ENCODE peak calls at places on chromosomes 3 and 15, in four cellular contexts. I, Y, M and B are unnamed samples.

GRCh38 chr15:45548753-45549520 is 26.4 kb upstream of the SLC30A4 start:
- DNase-seq in M (no peak), I (no peak), Y (no peak), B (peak)

GRCh38 chr15:45948226-45948625 is 313.4 kb downstream of the SQOR start:
- DNase-seq in I (no peak), Y (no peak), M (no peak), B (no peak)

GRCh38 chr15:50425219-50425618 is 1.0 kb downstream of the USP8 start:
- DNase-seq in Y (no peak), M (peak), I (no peak), B (peak)

GRCh38 chr15:63499611-63500010 is 4.8 kb upstream of the USP3 start:
- DNase-seq in Y (no peak), I (no peak), M (no peak), B (no peak)

GRCh38 chr3:104952587-104952986 is 414.1 kb upstream of the ALCAM start:
- DNase-seq in Y (peak), I (no peak), M (peak), B (peak)

GRCh38 chr3:133213942-133214341 is 175.8 kb downstream of the TMEM108 start:
- DNase-seq in I (no peak), Y (no peak), M (no peak), B (no peak)

GRCh38 chr15:71743861-71744382 is 66.4 kb upstream of the NR2E3 start:
- DNase-seq in I (peak), M (peak), Y (no peak), B (peak)

GRCh38 chr3:10015476-10015904 is 10.7 kb upstream of the FANCD2 start:
- DNase-seq in Y (no peak), M (peak), I (peak), B (peak)

GRCh38 chr3:42547401-42547945 is 34.3 kb downstream of the SEC22C start:
- DNase-seq in Y (peak), M (peak), I (peak), B (peak)

GRCh38 chr3:149333518-149333859 is at the start of gene TM4SF18:
- DNase-seq in M (no peak), I (no peak), Y (no peak), B (no peak)
- H3K4me3 ChIP-seq in M (no peak), I (no peak), Y (peak), B (no peak)

DNA sequence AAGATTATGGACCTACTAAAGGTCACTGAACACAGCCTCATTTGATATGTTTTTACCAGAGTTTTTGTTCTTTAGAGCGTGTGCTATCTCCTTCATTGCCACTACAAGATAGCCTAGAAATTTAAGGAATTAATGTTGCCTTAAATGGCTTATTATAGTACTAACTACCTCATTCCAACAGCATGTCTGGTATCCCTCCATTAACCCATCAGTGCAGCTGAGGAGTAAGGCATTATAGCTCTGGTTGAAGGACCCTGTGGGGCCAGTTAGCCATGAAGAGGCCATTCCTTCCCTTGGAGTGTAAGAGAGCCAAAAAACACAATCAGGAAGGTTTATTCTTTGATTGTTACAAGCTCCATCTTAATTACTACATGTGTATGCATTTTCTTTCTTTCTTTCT is 2.3 kb upstream of the FAM43A start:
- DNase-seq in I (no peak), M (no peak), Y (no peak), B (no peak)
- TF ChIP-seq CTCF in I (no peak), M (no peak), Y (no peak), B (no peak)

DNA sequence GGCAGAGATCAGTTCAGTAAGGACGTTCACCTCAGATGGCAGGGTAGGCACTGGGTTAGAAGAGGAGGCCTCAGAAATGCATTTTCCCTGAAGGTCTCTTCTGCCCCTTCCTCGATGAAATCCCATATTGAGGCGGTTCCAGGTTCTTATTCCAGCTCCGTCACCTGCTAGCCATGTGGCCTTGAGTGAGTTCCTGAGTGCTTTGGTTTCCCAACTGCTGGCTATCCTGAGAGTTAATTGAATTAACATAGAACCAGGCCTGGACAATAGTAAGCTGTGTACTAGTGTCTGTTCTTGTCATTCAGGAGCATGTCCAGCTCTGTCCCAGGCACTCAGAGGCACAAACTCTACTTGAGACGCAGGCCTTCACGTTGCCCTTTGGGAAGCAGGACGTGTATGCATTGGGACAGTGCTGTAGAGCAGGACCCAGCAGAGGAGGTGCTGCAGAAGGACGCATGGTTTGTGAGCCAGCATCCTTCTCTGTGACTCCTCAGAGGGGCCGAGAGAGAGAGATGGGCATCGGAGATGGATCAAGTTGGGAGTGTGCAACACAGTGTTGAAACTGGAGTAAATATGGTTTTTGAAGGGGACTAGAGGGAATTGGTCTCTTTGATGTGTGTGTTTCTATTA is 114.2 kb downstream of the ASB7 start:
- DNase-seq in I (no peak), Y (no peak), M (no peak), B (no peak)
- H3K4me3 ChIP-seq in I (no peak), Y (no peak), M (no peak), B (no peak)

DNA sequence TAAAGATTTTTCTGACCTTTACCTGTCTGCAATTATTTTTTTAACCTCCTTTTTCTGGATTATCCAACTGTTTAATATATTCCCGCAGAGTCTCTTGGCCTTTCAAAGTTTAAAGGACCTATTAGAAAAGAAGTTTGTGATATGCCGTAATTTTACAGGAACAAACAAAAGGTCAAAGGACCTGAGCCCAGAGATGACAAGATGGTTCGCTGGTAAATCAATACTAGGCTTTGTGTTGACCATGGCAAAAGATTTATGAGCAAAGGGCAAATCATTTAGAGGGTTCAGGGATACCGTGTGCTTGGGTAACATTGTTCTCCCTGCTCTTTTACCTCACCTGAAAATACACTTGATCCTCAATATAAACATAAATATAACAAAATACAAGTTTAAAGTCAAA is 923.5 kb downstream of the ROBO1 start:
- DNase-seq in I (no peak), Y (no peak), M (no peak), B (no peak)
- TF ChIP-seq CTCF in I (no peak), Y (no peak), M (no peak), B (no peak)

GRCh38 chr3:160224256-160224655 is 966 bp upstream of the C3orf80 start:
- DNase-seq in I (no peak), Y (no peak), M (no peak), B (no peak)
- H3K4me3 ChIP-seq in I (no peak), Y (no peak), M (no peak), B (no peak)